ENCODE peak calls at places on chromosomes 4 and X, in seven cellular contexts. One of them, this sample, is unnamed.

GRCh38 chr4:111773858-111774257 is 371.4 kb upstream of the FAM241A start:
- DNase-seq in CD8-positive, alpha-beta T cell: no peak
- DNase-seq in NCI-H82: peak; percentile 85
- DNase-seq in ELR: no peak
- DNase-seq in activated CD4-positive, CD25-positive, alpha-beta regulatory T cell treated with anti-CD3 and anti-CD28 coated beads, Interleukin-2, amount 50 U/mL, for 72 hours: no peak
- DNase-seq in stimulated activated CD4-positive, alpha-beta T cell treated with anti-CD3 and anti-CD28 coated beads, Interleukin-4, amount 100 ng/mL, for 48 hours: no peak
- DNase-seq in NCI-H1092: no peak
- DNase-seq in this sample: no peak

GRCh38 chrX:12988797-12989196 is 13.9 kb downstream of the TMSB4X start:
- DNase-seq in CD8-positive, alpha-beta T cell: no peak
- DNase-seq in NCI-H82: no peak
- DNase-seq in ELR: peak; percentile 75
- DNase-seq in activated CD4-positive, CD25-positive, alpha-beta regulatory T cell treated with anti-CD3 and anti-CD28 coated beads, Interleukin-2, amount 50 U/mL, for 72 hours: no peak
- DNase-seq in stimulated activated CD4-positive, alpha-beta T cell treated with anti-CD3 and anti-CD28 coated beads, Interleukin-4, amount 100 ng/mL, for 48 hours: no peak
- DNase-seq in NCI-H1092: no peak
- DNase-seq in this sample: no peak

GRCh38 chrX:13750204-13750603 is 15.7 kb downstream of the OFD1 start:
- DNase-seq in CD8-positive, alpha-beta T cell: no peak
- DNase-seq in NCI-H82: peak; percentile 68
- DNase-seq in ELR: peak; percentile 65
- DNase-seq in activated CD4-positive, CD25-positive, alpha-beta regulatory T cell treated with anti-CD3 and anti-CD28 coated beads, Interleukin-2, amount 50 U/mL, for 72 hours: no peak
- DNase-seq in stimulated activated CD4-positive, alpha-beta T cell treated with anti-CD3 and anti-CD28 coated beads, Interleukin-4, amount 100 ng/mL, for 48 hours: no peak
- DNase-seq in NCI-H1092: peak; percentile 9
- DNase-seq in this sample: no peak

GRCh38 chr4:17468638-17469221 is 43.2 kb downstream of the QDPR start:
- DNase-seq in CD8-positive, alpha-beta T cell: no peak
- DNase-seq in NCI-H82: peak; percentile 61
- DNase-seq in ELR: peak; percentile 61
- DNase-seq in activated CD4-positive, CD25-positive, alpha-beta regulatory T cell treated with anti-CD3 and anti-CD28 coated beads, Interleukin-2, amount 50 U/mL, for 72 hours: no peak
- DNase-seq in stimulated activated CD4-positive, alpha-beta T cell treated with anti-CD3 and anti-CD28 coated beads, Interleukin-4, amount 100 ng/mL, for 48 hours: no peak
- DNase-seq in NCI-H1092: no peak
- DNase-seq in this sample: no peak

GRCh38 chrX:68828740-68829593 is at the start of gene EFNB1:
- DNase-seq in CD8-positive, alpha-beta T cell: peak; percentile 76
- DNase-seq in NCI-H82: peak; percentile 98
- DNase-seq in ELR: peak; percentile 95
- DNase-seq in activated CD4-positive, CD25-positive, alpha-beta regulatory T cell treated with anti-CD3 and anti-CD28 coated beads, Interleukin-2, amount 50 U/mL, for 72 hours: peak; percentile 77
- DNase-seq in stimulated activated CD4-positive, alpha-beta T cell treated with anti-CD3 and anti-CD28 coated beads, Interleukin-4, amount 100 ng/mL, for 48 hours: peak; percentile 63
- DNase-seq in NCI-H1092: peak; percentile 95
- DNase-seq in this sample: peak; percentile 69

GRCh38 chr4:94463771-94464170 is 12.0 kb downstream of the PDLIM5 start:
- DNase-seq in CD8-positive, alpha-beta T cell: no peak
- DNase-seq in NCI-H82: no peak
- DNase-seq in ELR: peak; percentile 28
- DNase-seq in activated CD4-positive, CD25-positive, alpha-beta regulatory T cell treated with anti-CD3 and anti-CD28 coated beads, Interleukin-2, amount 50 U/mL, for 72 hours: no peak
- DNase-seq in stimulated activated CD4-positive, alpha-beta T cell treated with anti-CD3 and anti-CD28 coated beads, Interleukin-4, amount 100 ng/mL, for 48 hours: no peak
- DNase-seq in NCI-H1092: no peak
- DNase-seq in this sample: no peak

GRCh38 chr4:127634181-127634580 is 1.4 kb downstream of the INTU start:
- DNase-seq in CD8-positive, alpha-beta T cell: no peak
- DNase-seq in NCI-H82: no peak
- DNase-seq in ELR: peak; percentile 59
- DNase-seq in activated CD4-positive, CD25-positive, alpha-beta regulatory T cell treated with anti-CD3 and anti-CD28 coated beads, Interleukin-2, amount 50 U/mL, for 72 hours: no peak
- DNase-seq in stimulated activated CD4-positive, alpha-beta T cell treated with anti-CD3 and anti-CD28 coated beads, Interleukin-4, amount 100 ng/mL, for 48 hours: no peak
- DNase-seq in NCI-H1092: no peak
- DNase-seq in this sample: no peak

GRCh38 chrX:69412661-69413060 is 91.5 kb upstream of the NALF2 start:
- DNase-seq in CD8-positive, alpha-beta T cell: no peak
- DNase-seq in NCI-H82: no peak
- DNase-seq in ELR: no peak
- DNase-seq in activated CD4-positive, CD25-positive, alpha-beta regulatory T cell treated with anti-CD3 and anti-CD28 coated beads, Interleukin-2, amount 50 U/mL, for 72 hours: no peak
- DNase-seq in stimulated activated CD4-positive, alpha-beta T cell treated with anti-CD3 and anti-CD28 coated beads, Interleukin-4, amount 100 ng/mL, for 48 hours: no peak
- DNase-seq in NCI-H1092: no peak
- DNase-seq in this sample: no peak

GRCh38 chrX:54357414-54358377 is at the start of gene WNK3:
- DNase-seq in CD8-positive, alpha-beta T cell: peak; percentile 1
- DNase-seq in NCI-H82: peak; percentile 96
- DNase-seq in ELR: no peak
- DNase-seq in activated CD4-positive, CD25-positive, alpha-beta regulatory T cell treated with anti-CD3 and anti-CD28 coated beads, Interleukin-2, amount 50 U/mL, for 72 hours: peak; percentile 33
- DNase-seq in stimulated activated CD4-positive, alpha-beta T cell treated with anti-CD3 and anti-CD28 coated beads, Interleukin-4, amount 100 ng/mL, for 48 hours: peak; percentile 30
- DNase-seq in NCI-H1092: peak; percentile 88
- DNase-seq in this sample: peak; percentile 22

GRCh38 chr4:105895609-105896460 is 564 bp downstream of the NPNT start:
- DNase-seq in CD8-positive, alpha-beta T cell: no peak
- DNase-seq in NCI-H82: peak; percentile 30
- DNase-seq in ELR: peak; percentile 2
- DNase-seq in activated CD4-positive, CD25-positive, alpha-beta regulatory T cell treated with anti-CD3 and anti-CD28 coated beads, Interleukin-2, amount 50 U/mL, for 72 hours: no peak
- DNase-seq in stimulated activated CD4-positive, alpha-beta T cell treated with anti-CD3 and anti-CD28 coated beads, Interleukin-4, amount 100 ng/mL, for 48 hours: no peak
- DNase-seq in NCI-H1092: peak; percentile 33
- DNase-seq in this sample: no peak

GRCh38 chr4:80172203-80172602 is 25.1 kb upstream of the PRDM8 start:
- DNase-seq in CD8-positive, alpha-beta T cell: no peak
- DNase-seq in NCI-H82: no peak
- DNase-seq in ELR: no peak
- DNase-seq in activated CD4-positive, CD25-positive, alpha-beta regulatory T cell treated with anti-CD3 and anti-CD28 coated beads, Interleukin-2, amount 50 U/mL, for 72 hours: no peak
- DNase-seq in stimulated activated CD4-positive, alpha-beta T cell treated with anti-CD3 and anti-CD28 coated beads, Interleukin-4, amount 100 ng/mL, for 48 hours: no peak
- DNase-seq in NCI-H1092: no peak
- DNase-seq in this sample: no peak

GRCh38 chr4:149095798-149096197 is 653.6 kb upstream of the NR3C2 start:
- DNase-seq in CD8-positive, alpha-beta T cell: no peak
- DNase-seq in NCI-H82: no peak
- DNase-seq in ELR: no peak
- DNase-seq in activated CD4-positive, CD25-positive, alpha-beta regulatory T cell treated with anti-CD3 and anti-CD28 coated beads, Interleukin-2, amount 50 U/mL, for 72 hours: no peak
- DNase-seq in stimulated activated CD4-positive, alpha-beta T cell treated with anti-CD3 and anti-CD28 coated beads, Interleukin-4, amount 100 ng/mL, for 48 hours: no peak
- DNase-seq in NCI-H1092: no peak
- DNase-seq in this sample: no peak

GRCh38 chrX:77447339-77448149 is at the start of gene FGF16:
- DNase-seq in CD8-positive, alpha-beta T cell: no peak
- DNase-seq in NCI-H82: no peak
- DNase-seq in ELR: no peak
- DNase-seq in activated CD4-positive, CD25-positive, alpha-beta regulatory T cell treated with anti-CD3 and anti-CD28 coated beads, Interleukin-2, amount 50 U/mL, for 72 hours: no peak
- DNase-seq in stimulated activated CD4-positive, alpha-beta T cell treated with anti-CD3 and anti-CD28 coated beads, Interleukin-4, amount 100 ng/mL, for 48 hours: peak; percentile 2
- DNase-seq in NCI-H1092: no peak
- DNase-seq in this sample: no peak

GRCh38 chr4:119313237-119313636 is 8.7 kb downstream of the FABP2 start:
- DNase-seq in CD8-positive, alpha-beta T cell: no peak
- DNase-seq in NCI-H82: no peak
- DNase-seq in ELR: no peak
- DNase-seq in activated CD4-positive, CD25-positive, alpha-beta regulatory T cell treated with anti-CD3 and anti-CD28 coated beads, Interleukin-2, amount 50 U/mL, for 72 hours: no peak
- DNase-seq in stimulated activated CD4-positive, alpha-beta T cell treated with anti-CD3 and anti-CD28 coated beads, Interleukin-4, amount 100 ng/mL, for 48 hours: no peak
- DNase-seq in NCI-H1092: no peak
- DNase-seq in this sample: no peak

GRCh38 chrX:30570505-30570904 is 7.1 kb downstream of the TASL start:
- DNase-seq in CD8-positive, alpha-beta T cell: no peak
- DNase-seq in NCI-H82: peak; percentile 23
- DNase-seq in ELR: peak; percentile 47
- DNase-seq in activated CD4-positive, CD25-positive, alpha-beta regulatory T cell treated with anti-CD3 and anti-CD28 coated beads, Interleukin-2, amount 50 U/mL, for 72 hours: no peak
- DNase-seq in stimulated activated CD4-positive, alpha-beta T cell treated with anti-CD3 and anti-CD28 coated beads, Interleukin-4, amount 100 ng/mL, for 48 hours: no peak
- DNase-seq in NCI-H1092: peak; percentile 5
- DNase-seq in this sample: no peak

This sample was measured in activated B cell treated with CpG ODN at 0.5 μM for 24 hours.